ENCODE peak calls at places on chromosomes 5 and 9, in seven cellular contexts. M, S, Z, T, L, Y and U are unnamed samples.

GRCh38 chr9:72772641-72773040 is 180.2 kb downstream of the ALDH1A1 start:
- DNase-seq in M (no peak), S (no peak), Z (peak), T (no peak), L (no peak), Y (no peak), U (peak)

GRCh38 chr5:150141544-150142188 is 14.0 kb downstream of the PDGFRB start:
- DNase-seq in M (no peak), S (no peak), Z (peak), T (no peak), L (no peak), Y (no peak), U (peak)

GRCh38 chr5:144104086-144104485 is 66.4 kb downstream of the YIPF5 start:
- DNase-seq in M (no peak), S (no peak), Z (no peak), T (no peak), L (no peak), Y (no peak), U (no peak)

GRCh38 chr5:5350101-5350500 is 72.4 kb upstream of the ICE1 start:
- DNase-seq in M (no peak), S (no peak), Z (peak), T (no peak), L (no peak), Y (no peak), U (peak)

GRCh38 chr5:141524604-141525597 is 36.0 kb downstream of the PCDHGC5 start:
- DNase-seq in M (no peak), S (peak), Z (peak), T (peak), L (peak), Y (peak), U (peak)

GRCh38 chr5:96257904-96258303 is 175.1 kb downstream of the PCSK1 start:
- DNase-seq in M (no peak), S (no peak), Z (no peak), T (no peak), L (no peak), Y (no peak), U (peak)

GRCh38 chr9:70250221-70250620 is 8.6 kb upstream of the SMC5 start:
- DNase-seq in M (no peak), S (no peak), Z (no peak), T (no peak), L (no peak), Y (no peak), U (no peak)

GRCh38 chr5:59542841-59543825 is 350.4 kb downstream of the PDE4D start:
- DNase-seq in M (no peak), S (no peak), Z (peak), T (no peak), L (no peak), Y (no peak), U (peak)

GRCh38 chr5:42157215-42157614 is 232.1 kb downstream of the FBXO4 start:
- DNase-seq in M (no peak), S (no peak), Z (no peak), T (no peak), L (no peak), Y (no peak), U (no peak)

GRCh38 chr5:109387408-109387974 is 22.3 kb downstream of the PJA2 start:
- DNase-seq in M (no peak), S (no peak), Z (no peak), T (no peak), L (no peak), Y (no peak), U (no peak)

GRCh38 chr5:13472834-13473233 is 471.7 kb downstream of the DNAH5 start:
- DNase-seq in M (no peak), S (no peak), Z (no peak), T (no peak), L (no peak), Y (no peak), U (no peak)

GRCh38 chr5:9063615-9064245 is 482.1 kb downstream of the SEMA5A start:
- DNase-seq in M (no peak), S (no peak), Z (no peak), T (no peak), L (no peak), Y (no peak), U (no peak)